ENCODE peak calls at places on chromosome 15, in four cellular contexts. Q is tibial nerve, I is body of pancreas, D is Peyer's patch. N is an unnamed sample.

GRCh38 chr15:84804005-84804803 is 13.0 kb upstream of the ALPK3 start:
- DNase-seq in Q (no peak), I (no peak), D (no peak), N (no peak)

GRCh38 chr15:77266708-77267387 is 153.1 kb downstream of the PEAK1 start:
- DNase-seq in Q (no peak), I (no peak), D (no peak), N (no peak)

GRCh38 chr15:68503791-68504720 is 72.1 kb upstream of the ITGA11 start:
- DNase-seq in Q (no peak), I (no peak), D (no peak), N (no peak)

GRCh38 chr15:29631076-29632070 is 190.9 kb downstream of the TJP1 start:
- DNase-seq in Q (no peak), I (peak; percentile 89), D (no peak), N (no peak)

GRCh38 chr15:100222349-100222715 is 119.4 kb downstream of the ADAMTS17 start:
- DNase-seq in Q (no peak), I (no peak), D (no peak), N (no peak)

GRCh38 chr15:70096215-70096974 is 1.3 kb downstream of the TLE3 start:
- DNase-seq in Q (peak; percentile 37), I (peak; percentile 42), D (peak; percentile 52), N (peak; percentile 68)

GRCh38 chr15:46732060-46732459 is 985.2 kb upstream of the SEMA6D start:
- DNase-seq in Q (no peak), I (no peak), D (no peak), N (no peak)

GRCh38 chr15:67024322-67024997 is 40.9 kb upstream of the SMAD3 start:
- DNase-seq in Q (peak; percentile 88), I (peak; percentile 85), D (no peak), N (peak; percentile 92)

GRCh38 chr15:92494791-92495190 is 101.1 kb downstream of the ST8SIA2 start:
- DNase-seq in Q (no peak), I (no peak), D (no peak), N (no peak)

GRCh38 chr15:45729146-45729545 is 94.3 kb downstream of the SQOR start:
- DNase-seq in Q (no peak), I (no peak), D (no peak), N (no peak)

GRCh38 chr15:45454825-45455224 is 67.7 kb downstream of the SLC30A4 start:
- DNase-seq in Q (peak; percentile 66), I (peak; percentile 22), D (peak; percentile 83), N (no peak)

GRCh38 chr15:35058534-35059054 is 26.5 kb downstream of the NANOGP8 start:
- DNase-seq in Q (no peak), I (no peak), D (no peak), N (no peak)

GRCh38 chr15:47442366-47442765 is 274.9 kb upstream of the SEMA6D start:
- DNase-seq in Q (no peak), I (no peak), D (no peak), N (no peak)

GRCh38 chr15:57537072-57537471 is 54.6 kb upstream of the MYZAP start:
- DNase-seq in Q (no peak), I (peak; percentile 47), D (no peak), N (peak; percentile 70)

GRCh38 chr15:77030928-77031375 is 36.0 kb downstream of the PSTPIP1 start:
- DNase-seq in Q (no peak), I (peak; percentile 9), D (peak; percentile 12), N (no peak)

GRCh38 chr15:68808770-68809169 is 11.9 kb downstream of the ANP32A start:
- DNase-seq in Q (no peak), I (no peak), D (no peak), N (no peak)

GRCh38 chr15:92801774-92802464 is 98.2 kb upstream of the CHD2 start:
- DNase-seq in Q (peak; percentile 73), I (peak; percentile 33), D (no peak), N (no peak)

GRCh38 chr15:77516076-77516475 is 95.4 kb downstream of the HMG20A start:
- DNase-seq in Q (no peak), I (no peak), D (no peak), N (no peak)

DNA sequence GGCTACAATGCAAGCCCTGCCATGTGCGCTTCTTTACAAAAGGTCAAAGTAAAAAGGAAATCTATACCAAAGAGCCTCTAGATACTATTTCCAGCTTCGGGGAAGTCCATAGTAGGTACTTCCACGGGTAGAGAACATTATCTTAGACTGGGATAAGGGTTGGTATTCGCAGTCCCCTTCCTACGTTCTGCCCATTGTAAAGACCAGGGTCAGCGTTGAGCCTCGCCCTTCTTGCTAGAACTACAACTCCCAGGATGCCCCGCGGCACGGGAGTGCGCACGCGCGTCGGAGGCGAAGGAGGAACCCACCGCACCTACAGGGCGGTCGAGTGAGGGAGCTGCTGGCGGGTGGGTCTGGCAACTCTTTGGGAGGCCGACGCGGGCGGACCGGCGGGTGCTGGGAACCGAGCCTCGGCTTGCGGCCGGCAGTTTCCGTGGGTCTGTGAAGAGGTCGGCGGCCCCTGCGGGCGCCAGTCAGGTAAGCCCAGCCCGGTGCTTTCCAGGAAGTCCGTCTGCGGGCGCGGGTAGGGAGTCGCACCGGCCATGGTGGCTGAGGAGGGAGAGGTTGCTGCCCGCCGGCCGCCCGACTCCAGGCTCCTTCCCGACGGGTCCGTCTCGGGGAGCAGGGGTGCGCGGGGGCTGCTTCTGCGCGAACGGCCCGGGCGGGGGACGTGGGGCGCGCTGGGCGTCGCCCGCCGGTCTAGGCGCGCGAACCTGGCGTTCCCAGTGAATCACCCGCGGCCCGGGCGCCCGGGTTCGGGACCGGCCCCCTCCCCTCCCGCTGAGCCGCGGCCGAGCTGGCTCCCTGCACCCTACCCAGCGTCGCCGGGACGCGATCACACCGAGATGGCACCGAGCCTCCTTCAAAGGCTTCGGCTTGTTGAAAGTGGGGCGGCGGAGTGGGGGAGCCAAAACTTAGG is at the start of gene TMOD3:
- DNase-seq in Q (peak; percentile 93), I (peak; percentile 91), D (peak; percentile 92), N (peak; percentile 94)
- TF ChIP-seq POLR2A in Q (peak; percentile 91), I (peak; percentile 94), D (peak; percentile 94), N (peak; percentile 91)

GRCh38 chr15:90181781-90182180 is 19.3 kb upstream of the SEMA4B start:
- DNase-seq in Q (no peak), I (no peak), D (no peak), N (no peak)

GRCh38 chr15:90188914-90189748 is 12.0 kb upstream of the SEMA4B start:
- DNase-seq in Q (no peak), I (no peak), D (no peak), N (no peak)

GRCh38 chr15:90187257-90187868 is 13.8 kb upstream of the SEMA4B start:
- DNase-seq in Q (no peak), I (no peak), D (no peak), N (no peak)

GRCh38 chr15:90184119-90184785 is 16.9 kb upstream of the SEMA4B start:
- DNase-seq in Q (peak; percentile 64), I (peak; percentile 90), D (peak; percentile 71), N (no peak)

DNA sequence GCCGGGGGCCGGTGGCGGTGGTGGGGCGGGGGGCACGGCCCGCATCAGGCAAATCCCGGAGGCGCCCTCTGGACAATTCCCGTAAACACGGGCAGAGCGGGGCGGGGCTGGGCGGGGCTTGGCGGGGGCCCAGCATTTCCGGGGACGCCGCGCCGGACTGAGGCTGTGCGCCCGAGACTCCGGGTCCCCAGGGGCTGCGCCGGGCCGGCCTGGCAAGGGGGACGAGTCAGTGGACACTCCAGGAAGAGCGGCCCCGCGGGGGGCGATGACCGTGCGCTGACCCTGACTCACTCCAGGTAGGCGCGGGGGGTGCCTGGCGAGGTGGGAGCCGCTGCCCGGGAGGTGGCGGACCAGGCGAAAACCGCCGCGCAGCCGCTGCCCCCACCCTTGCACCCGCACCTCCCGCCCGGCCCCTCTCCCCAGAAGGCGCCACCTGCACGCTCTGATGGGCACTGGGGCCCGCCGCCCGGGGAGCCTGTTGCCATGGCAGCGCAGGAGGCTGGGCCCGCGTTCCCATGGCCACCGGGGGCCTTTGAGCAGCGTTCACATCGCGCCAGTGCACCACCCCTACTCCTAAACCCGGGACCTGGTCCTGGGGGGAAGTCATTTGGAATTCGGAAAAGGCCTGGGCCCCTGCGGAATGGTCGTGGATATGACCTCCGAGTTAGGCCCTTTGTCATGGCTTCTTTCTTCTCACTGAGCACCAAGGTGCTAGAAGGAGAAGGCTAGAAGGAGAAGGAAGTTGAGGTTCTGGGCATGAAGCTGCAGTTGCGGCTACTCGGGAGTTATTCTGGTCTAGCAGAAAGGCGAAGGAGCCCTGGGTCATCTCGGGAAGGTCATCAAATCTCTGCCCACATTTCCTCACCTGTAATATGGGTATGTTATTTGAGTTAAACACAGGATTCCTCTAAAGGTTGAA is 16.1 kb upstream of the SEMA4B start:
- DNase-seq in Q (peak; percentile 41), I (peak; percentile 78), D (peak; percentile 83), N (no peak)
- TF ChIP-seq POLR2A in Q (peak; percentile 64), I (peak; percentile 46), D (peak; percentile 67), N (no peak)

DNA sequence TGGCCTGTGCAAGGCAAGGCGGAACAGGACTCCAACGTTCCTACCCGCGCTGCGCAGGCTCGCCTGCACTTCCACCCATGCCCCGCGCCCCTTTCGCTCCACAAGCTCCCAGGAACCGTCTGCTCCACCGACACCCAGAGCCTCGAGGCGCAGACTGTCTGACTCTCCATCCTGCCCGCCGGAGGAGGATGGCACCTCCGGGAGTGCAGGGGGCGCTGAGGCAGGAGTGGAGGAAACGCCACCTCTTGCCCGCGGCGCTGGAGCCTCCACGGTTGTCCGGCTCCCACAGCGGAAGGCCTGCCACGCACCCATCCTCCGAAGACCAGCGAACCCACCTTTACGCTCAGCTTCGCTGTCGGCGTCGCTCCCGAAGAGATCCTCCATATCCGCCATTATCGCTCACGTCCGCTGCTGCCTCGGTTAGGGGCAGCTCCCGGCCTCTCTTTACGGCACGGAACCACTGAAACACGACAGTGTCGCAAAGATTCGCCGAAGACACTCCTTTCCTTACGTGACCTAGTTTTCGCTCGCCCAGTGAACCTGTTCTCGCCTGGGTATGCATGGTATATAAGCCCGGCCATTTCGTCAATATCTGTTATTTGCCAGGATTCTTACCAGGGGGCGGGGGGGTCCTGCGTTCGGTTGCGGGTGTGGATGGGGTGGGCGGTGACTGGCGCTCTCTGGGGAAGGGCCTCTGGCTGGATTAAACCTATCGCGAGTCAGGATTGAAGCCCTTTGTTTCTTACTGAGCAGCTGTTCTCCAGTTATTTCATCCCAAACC is at the start of gene LEO1:
- DNase-seq in Q (peak; percentile 88), I (peak; percentile 90), D (peak; percentile 93), N (peak; percentile 97)
- TF ChIP-seq POLR2A in Q (peak; percentile 46), I (peak; percentile 92), D (peak; percentile 55), N (peak; percentile 92)

DNA sequence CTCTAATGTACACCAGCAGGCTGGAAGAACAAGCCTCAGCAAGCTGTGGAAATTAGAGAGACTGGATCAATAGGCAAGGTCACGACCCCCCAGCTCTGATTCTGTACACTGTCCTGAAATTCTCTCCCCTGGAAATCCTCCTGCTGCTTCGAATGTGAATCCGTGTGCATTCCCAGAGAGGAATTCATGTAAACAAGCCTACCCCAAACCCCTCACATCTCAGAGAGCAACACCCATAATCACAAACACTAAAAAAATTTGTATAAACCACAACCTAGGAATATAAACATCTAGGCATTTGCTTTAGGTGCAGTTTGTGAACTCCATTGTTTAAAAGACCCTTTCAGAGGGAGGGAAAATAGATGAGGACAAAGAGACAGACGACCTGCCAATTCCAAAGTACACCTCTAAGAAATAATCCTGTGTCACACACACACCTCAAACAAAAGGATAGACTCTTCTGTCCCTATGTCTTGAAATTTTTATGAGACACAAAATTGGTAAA is 325.2 kb downstream of the WDR72 start:
- DNase-seq in Q (no peak), I (no peak), D (no peak), N (no peak)
- TF ChIP-seq POLR2A in Q (no peak), I (no peak), D (no peak), N (no peak)

GRCh38 chr15:97875513-97876285 is 84.8 kb upstream of the ARRDC4 start:
- DNase-seq in Q (no peak), I (peak; percentile 61), D (no peak), N (no peak)
- TF ChIP-seq POLR2A in Q (no peak), I (peak; percentile 66), D (no peak), N (no peak)